ENCODE peak calls at places on chromosome 16, in seven cellular contexts. D is CD4-positive, alpha-beta T cell; E is OCI-LY7; Y is BE2C; U is tibial artery; T is upper lobe of left lung; R is AG10803. M is an unnamed sample.

GRCh38 chr16:85309656-85310587 is 197.7 kb upstream of the CIBAR2 start:
- DNase-seq in Y (no peak), E (peak), R (no peak), T (peak), D (no peak), U (peak), M (peak)

GRCh38 chr16:66905633-66906539 is 12.8 kb downstream of the CDH16 start:
- DNase-seq in U (no peak), R (no peak), T (peak), D (peak), E (peak), Y (peak), M (peak)

GRCh38 chr16:54283735-54284318 is 2.8 kb downstream of the IRX3 start:
- DNase-seq in D (no peak), R (no peak), T (no peak), Y (no peak), U (no peak), E (no peak), M (no peak)

GRCh38 chr16:67504190-67505021 is 21.1 kb upstream of the AGRP start:
- DNase-seq in U (peak), Y (no peak), D (no peak), E (peak), T (peak), R (no peak), M (peak)

GRCh38 chr16:10122546-10122945 is 59.7 kb downstream of the GRIN2A start:
- DNase-seq in D (no peak), Y (no peak), T (no peak), E (no peak), U (no peak), R (no peak), M (no peak)

GRCh38 chr16:85810742-85811115 is 11.2 kb downstream of the COX4I1 start:
- DNase-seq in Y (no peak), T (no peak), E (no peak), R (no peak), U (no peak), D (no peak), M (no peak)

GRCh38 chr16:64196444-64196843 is 925.4 kb downstream of the CDH11 start:
- DNase-seq in Y (no peak), E (no peak), T (no peak), R (peak), D (no peak), U (no peak), M (no peak)

GRCh38 chr16:25035494-25036405 is 20.6 kb upstream of the ARHGAP17 start:
- DNase-seq in T (no peak), U (no peak), Y (no peak), R (no peak), D (no peak), E (no peak), M (no peak)

GRCh38 chr16:1839554-1839953 is 12.5 kb downstream of the FAHD1 start:
- DNase-seq in U (no peak), Y (no peak), T (no peak), D (no peak), R (peak), E (no peak), M (no peak)

GRCh38 chr16:53768167-53768566 is 64.2 kb downstream of the FTO start:
- DNase-seq in R (peak), U (no peak), D (no peak), T (no peak), E (no peak), Y (no peak), M (no peak)

GRCh38 chr16:81610144-81610842 is 165.7 kb downstream of the CMIP start:
- DNase-seq in R (peak), E (no peak), D (no peak), Y (peak), U (peak), T (no peak), M (no peak)

GRCh38 chr16:10961231-10961630 is 16.9 kb downstream of the CLEC16A start:
- DNase-seq in U (peak), E (no peak), T (no peak), Y (no peak), D (no peak), R (peak), M (no peak)

GRCh38 chr16:86716649-86717048 is 138.3 kb downstream of the FOXL1 start:
- DNase-seq in R (no peak), Y (no peak), E (no peak), U (no peak), D (no peak), T (no peak), M (no peak)

GRCh38 chr16:544517-544916 is 15.7 kb upstream of the PRR35 start:
- DNase-seq in Y (no peak), E (no peak), U (no peak), T (no peak), D (no peak), R (no peak), M (no peak)

GRCh38 chr16:30142672-30143346 is 19.8 kb upstream of the MAPK3 start:
- DNase-seq in Y (peak), E (peak), U (no peak), D (no peak), R (no peak), T (no peak), M (peak)

GRCh38 chr16:87621976-87622713 is 19.8 kb downstream of the JPH3 start:
- DNase-seq in Y (no peak), T (no peak), R (no peak), E (no peak), U (no peak), D (no peak), M (no peak)

GRCh38 chr16:89557230-89557935 is 3.1 kb upstream of the RPL13 start:
- DNase-seq in Y (peak), U (peak), E (peak), T (peak), R (peak), D (peak), M (peak)

GRCh38 chr16:68961778-68962402 is 118.6 kb downstream of the TANGO6 start:
- DNase-seq in Y (no peak), U (no peak), E (no peak), T (no peak), R (no peak), D (no peak), M (no peak)

GRCh38 chr16:56950455-56950854 is 11.3 kb upstream of the CETP start:
- DNase-seq in Y (no peak), E (no peak), T (no peak), D (no peak), U (no peak), R (no peak), M (no peak)

GRCh38 chr16:64751906-64752305 is 370.0 kb downstream of the CDH11 start:
- DNase-seq in E (no peak), D (no peak), T (no peak), U (no peak), R (peak), Y (no peak), M (no peak)

GRCh38 chr16:75789237-75789636 is 62.9 kb upstream of the CPHXL start:
- DNase-seq in D (no peak), R (peak), E (peak), T (no peak), U (no peak), Y (peak), M (no peak)

GRCh38 chr16:52861614-52862022 is 191.1 kb downstream of the CHD9NB start:
- DNase-seq in T (no peak), Y (peak), R (no peak), D (no peak), E (no peak), U (no peak), M (no peak)

GRCh38 chr16:69315486-69316311 is 4.5 kb downstream of the VPS4A start:
- DNase-seq in D (no peak), R (no peak), T (no peak), Y (no peak), E (no peak), U (no peak), M (no peak)

GRCh38 chr16:27005386-27005785 is 61.3 kb upstream of the C16orf82 start:
- DNase-seq in D (no peak), R (no peak), U (no peak), Y (no peak), T (no peak), E (no peak), M (no peak)
- TF ChIP-seq CTCF in D (no peak), R (no peak), U (no peak), Y (no peak), T (no peak), E (no peak), M (no peak)

GRCh38 chr16:62224810-62225209 is 188.6 kb upstream of the CDH8 start:
- DNase-seq in R (no peak), U (no peak), T (no peak), E (no peak), D (no peak), Y (no peak), M (no peak)

GRCh38 chr16:62225675-62226074 is 189.4 kb upstream of the CDH8 start:
- DNase-seq in Y (peak), R (no peak), E (peak), D (no peak), U (peak), T (peak), M (peak)
- TF ChIP-seq CTCF in Y (peak), R (no peak), E (peak), D (no peak), U (no peak), T (peak), M (peak)

GRCh38 chr16:12057276-12057675 is 80.7 kb downstream of the SNX29 start:
- DNase-seq in R (peak), E (no peak), T (no peak), D (no peak), U (no peak), Y (no peak), M (no peak)
- TF ChIP-seq CTCF in R (peak), E (no peak), T (no peak), D (no peak), U (no peak), Y (no peak), M (no peak)

GRCh38 chr16:3966681-3967080 is 86.2 kb upstream of the CREBBP start:
- DNase-seq in D (no peak), T (no peak), E (no peak), R (no peak), Y (no peak), U (no peak), M (no peak)

GRCh38 chr16:3968556-3968955 is 88.0 kb upstream of the CREBBP start:
- DNase-seq in D (no peak), U (no peak), T (no peak), R (no peak), Y (no peak), E (no peak), M (no peak)

GRCh38 chr16:3974751-3975150 is 94.2 kb upstream of the CREBBP start:
- DNase-seq in T (no peak), R (no peak), Y (no peak), U (no peak), D (no peak), E (no peak), M (no peak)

GRCh38 chr16:3971706-3972105 is 91.2 kb upstream of the CREBBP start:
- DNase-seq in U (no peak), R (no peak), D (no peak), Y (peak), T (no peak), E (no peak), M (no peak)

DNA sequence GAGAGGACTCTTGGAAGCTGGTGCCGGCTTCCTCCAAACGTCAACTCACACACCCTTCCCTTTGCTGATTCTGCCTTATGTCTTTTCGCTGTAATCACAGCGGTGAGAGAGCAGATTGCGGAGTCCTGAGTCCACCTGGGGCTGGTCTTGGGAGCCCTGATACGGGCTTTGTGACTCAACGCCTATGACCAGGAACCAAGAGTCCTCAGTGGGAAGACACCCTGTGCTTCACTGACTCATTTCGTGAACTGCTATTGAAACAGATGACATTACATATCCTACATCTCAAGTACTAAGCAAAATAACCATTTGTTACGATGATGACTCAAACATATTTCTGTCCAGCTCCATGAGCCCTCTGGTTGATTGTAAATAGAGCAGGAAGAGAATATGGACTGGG is 90.7 kb upstream of the CREBBP start:
- DNase-seq in T (no peak), R (peak), U (no peak), E (no peak), Y (no peak), D (no peak), M (no peak)
- TF ChIP-seq CTCF in T (no peak), R (no peak), U (no peak), E (no peak), Y (no peak), D (no peak), M (no peak)

GRCh38 chr16:5604770-5605169 is 507.2 kb upstream of the EEF2KMT start:
- DNase-seq in Y (peak), D (no peak), T (no peak), U (no peak), R (no peak), E (peak), M (peak)
- TF ChIP-seq CTCF in Y (peak), D (no peak), T (peak), U (no peak), R (no peak), E (no peak), M (no peak)

DNA sequence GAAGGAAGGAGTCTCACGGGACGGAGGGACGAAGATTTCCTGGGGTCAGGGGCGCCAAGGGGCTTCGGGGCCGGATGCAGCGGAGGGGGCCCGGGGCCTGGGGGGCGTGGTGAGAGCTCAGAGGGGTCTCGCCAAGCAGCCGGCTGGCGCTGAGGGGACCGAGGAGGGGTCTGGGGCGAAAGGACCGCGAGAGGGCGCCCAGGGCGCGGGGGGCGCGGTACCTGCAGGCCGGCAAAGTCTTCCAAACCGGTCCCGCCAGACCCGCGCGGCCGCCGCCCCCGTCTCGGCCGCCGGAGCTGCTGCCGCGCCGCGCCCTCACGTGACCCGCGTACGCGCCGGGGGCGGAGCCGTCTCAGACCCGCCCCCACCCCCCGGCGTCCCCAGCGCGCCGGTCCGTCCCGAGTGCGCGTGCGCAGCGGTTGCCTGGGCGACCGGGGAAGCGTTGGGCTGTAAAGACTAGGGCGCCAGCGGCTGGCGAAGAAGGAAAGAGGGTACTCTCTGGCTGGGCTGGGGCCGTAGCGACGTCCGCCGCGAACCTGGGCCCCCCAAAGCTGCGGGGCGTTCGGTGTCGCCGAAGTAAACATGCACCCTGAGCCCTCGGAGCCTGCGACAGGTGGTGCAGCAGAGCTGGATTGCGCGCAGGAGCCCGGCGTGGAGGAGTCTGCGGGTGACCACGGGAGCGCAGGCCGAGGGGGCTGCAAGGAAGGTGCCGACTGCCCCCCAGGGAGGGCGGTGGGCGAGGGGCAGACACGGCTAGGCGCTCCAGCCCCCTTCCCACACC is at the start of the genes DNAAF1 and HSDL1:
- DNase-seq in E (peak), T (peak), R (peak), U (peak), D (peak), Y (peak), M (peak)
- TF ChIP-seq CTCF in E (peak), T (no peak), R (no peak), U (no peak), D (no peak), Y (no peak), M (no peak)

GRCh38 chr16:20803192-20803560 is 3.1 kb downstream of the ERI2 start:
- DNase-seq in Y (no peak), D (no peak), U (no peak), T (no peak), E (no peak), R (peak), M (no peak)

GRCh38 chr16:20801278-20801677 is 5.0 kb downstream of the ERI2 start:
- DNase-seq in E (no peak), T (no peak), U (no peak), R (no peak), D (no peak), Y (no peak), M (no peak)

GRCh38 chr16:20807822-20808207 is 1.5 kb downstream of the REXO5 start:
- DNase-seq in E (no peak), D (no peak), R (no peak), U (no peak), T (no peak), Y (no peak), M (no peak)

GRCh38 chr16:20803561-20804214 is 2.6 kb downstream of the ERI2 start:
- DNase-seq in T (no peak), Y (no peak), U (no peak), R (peak), D (no peak), E (no peak), M (no peak)

GRCh38 chr16:20806168-20807050 is at the start of the genes ERI2 and REXO5:
- DNase-seq in D (peak), R (peak), T (peak), U (peak), Y (peak), E (peak), M (peak)
- TF ChIP-seq CTCF in D (peak), R (peak), T (peak), U (peak), Y (peak), E (peak), M (no peak)

DNA sequence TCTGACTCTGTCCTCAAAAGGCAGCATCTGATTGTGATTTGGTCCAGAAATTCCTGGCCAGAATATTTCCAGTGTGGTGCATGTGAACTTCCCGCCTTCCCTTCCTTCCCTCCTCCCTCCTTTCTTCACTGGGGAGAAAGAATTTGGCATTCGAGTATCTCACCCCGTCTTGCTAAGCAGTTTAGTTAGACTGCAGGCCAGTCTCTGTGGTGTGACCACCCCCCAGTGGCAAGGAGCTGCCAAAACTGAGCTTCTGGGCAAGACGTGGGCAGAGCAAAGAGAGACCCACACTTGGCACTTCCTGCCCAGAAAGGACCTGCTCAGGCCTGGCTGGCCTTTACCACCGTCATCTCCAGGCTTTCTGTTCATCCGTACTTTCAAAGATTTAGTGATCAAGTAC is 36.4 kb downstream of the SNX20 start:
- DNase-seq in R (peak), Y (no peak), E (no peak), T (no peak), U (no peak), D (peak), M (peak)
- TF ChIP-seq CTCF in R (peak), Y (peak), E (peak), T (peak), U (peak), D (peak), M (peak)

M was measured in activated CD8-positive, alpha-beta T cell treated with anti-CD3 and anti-CD28 coated beads for 36 hours.